ENCODE peak calls at places on chromosomes 6 and 20, in seven cellular contexts. C is midbrain, X is adipocyte, B is NCI-H2081, J is LoVo, Z is posterior cingulate gyrus, N is hippocampal formation. W is an unnamed sample.

GRCh38 chr20:63096681-63097335 is 90.0 kb upstream of the BHLHE23 start:
- DNase-seq in C (no peak), X (no peak), B (no peak), J (no peak), Z (peak), N (no peak), W (no peak)

GRCh38 chr6:37049990-37050853 is 44.8 kb downstream of the FGD2 start:
- DNase-seq in C (peak), X (no peak), B (no peak), J (no peak), Z (peak), N (peak), W (no peak)

GRCh38 chr20:64050261-64051032 is 1.0 kb upstream of the SOX18 start:
- DNase-seq in C (no peak), X (no peak), B (no peak), J (no peak), Z (no peak), N (no peak), W (no peak)

GRCh38 chr6:7727150-7727950 is 1.5 kb downstream of the BMP6 start:
- DNase-seq in C (no peak), X (peak), B (peak), J (no peak), Z (no peak), N (no peak), W (no peak)

GRCh38 chr6:112443118-112443641 is 96.0 kb downstream of the RFPL4B start:
- DNase-seq in C (peak), X (peak), B (no peak), J (no peak), Z (no peak), N (no peak), W (no peak)

GRCh38 chr6:44462335-44462734 is 74.8 kb downstream of the CDC5L start:
- DNase-seq in C (no peak), X (no peak), B (no peak), J (no peak), Z (no peak), N (no peak), W (no peak)

GRCh38 chr20:32737371-32738223 is 5.7 kb downstream of the COMMD7 start:
- DNase-seq in C (no peak), X (peak), B (no peak), J (no peak), Z (no peak), N (no peak), W (peak)

GRCh38 chr6:30720738-30721197 is 616 bp downstream of the TUBB start:
- DNase-seq in C (peak), X (peak), B (peak), J (peak), Z (peak), N (no peak), W (no peak)

GRCh38 chr6:14026831-14027539 is 90.6 kb upstream of the CD83 start:
- DNase-seq in C (no peak), X (no peak), B (no peak), J (no peak), Z (peak), N (no peak), W (peak)

GRCh38 chr6:45586216-45587171 is 208.8 kb upstream of the SUPT3H start:
- DNase-seq in C (no peak), X (no peak), B (no peak), J (peak), Z (no peak), N (no peak), W (no peak)

GRCh38 chr6:1702580-1703051 is 92.9 kb downstream of the FOXC1 start:
- DNase-seq in C (no peak), X (no peak), B (no peak), J (no peak), Z (no peak), N (no peak), W (no peak)

GRCh38 chr6:134173007-134173690 is 120.7 kb upstream of the SLC2A12 start:
- DNase-seq in C (no peak), X (peak), B (no peak), J (no peak), Z (no peak), N (no peak), W (no peak)

W was measured in pulmonary artery endothelial cell.